ENCODE peak calls at places on chromosome X, in six cellular contexts. One of them, this sample, is unnamed.

GRCh38 chrX:26070882-26071281 is 67.3 kb upstream of the MAGEB18 start:
- DNase-seq in mammary epithelial cell: no peak
- DNase-seq in GM23248: no peak
- DNase-seq in endothelial cell of umbilical vein: no peak
- DNase-seq in neural progenitor cell: peak; percentile 3
- DNase-seq in PC-3: no peak
- DNase-seq in this sample: no peak

GRCh38 chrX:39957816-39958561 is 139.8 kb downstream of the BCOR start:
- DNase-seq in mammary epithelial cell: no peak
- DNase-seq in GM23248: peak; percentile 82
- DNase-seq in endothelial cell of umbilical vein: no peak
- DNase-seq in neural progenitor cell: no peak
- DNase-seq in PC-3: no peak
- DNase-seq in this sample: no peak

GRCh38 chrX:115894087-115894486 is 276.5 kb upstream of the AGTR2 start:
- DNase-seq in mammary epithelial cell: peak; percentile 35
- DNase-seq in GM23248: no peak
- DNase-seq in endothelial cell of umbilical vein: no peak
- DNase-seq in neural progenitor cell: peak; percentile 13
- DNase-seq in PC-3: peak; percentile 65
- DNase-seq in this sample: no peak

GRCh38 chrX:32195611-32196010 is 1015.7 kb downstream of the DMD start:
- DNase-seq in mammary epithelial cell: no peak
- DNase-seq in GM23248: no peak
- DNase-seq in endothelial cell of umbilical vein: no peak
- DNase-seq in neural progenitor cell: no peak
- DNase-seq in PC-3: no peak
- DNase-seq in this sample: no peak

GRCh38 chrX:10240918-10241317 is 84.1 kb downstream of the CLCN4 start:
- DNase-seq in mammary epithelial cell: peak; percentile 76
- DNase-seq in GM23248: peak; percentile 81
- DNase-seq in endothelial cell of umbilical vein: no peak
- DNase-seq in neural progenitor cell: no peak
- DNase-seq in PC-3: peak; percentile 18
- DNase-seq in this sample: no peak

GRCh38 chrX:39144965-39145364 is 343.7 kb downstream of the MID1IP1 start:
- DNase-seq in mammary epithelial cell: no peak
- DNase-seq in GM23248: peak; percentile 21
- DNase-seq in endothelial cell of umbilical vein: no peak
- DNase-seq in neural progenitor cell: no peak
- DNase-seq in PC-3: no peak
- DNase-seq in this sample: no peak

GRCh38 chrX:40272786-40273185 is 175.0 kb upstream of the BCOR start:
- DNase-seq in mammary epithelial cell: no peak
- DNase-seq in GM23248: no peak
- DNase-seq in endothelial cell of umbilical vein: no peak
- DNase-seq in neural progenitor cell: no peak
- DNase-seq in PC-3: no peak
- DNase-seq in this sample: no peak

GRCh38 chrX:118726887-118727685 is at the start of gene IL13RA1:
- DNase-seq in mammary epithelial cell: peak; percentile 84
- DNase-seq in GM23248: peak; percentile 91
- DNase-seq in endothelial cell of umbilical vein: peak; percentile 86
- DNase-seq in neural progenitor cell: peak; percentile 96
- DNase-seq in PC-3: peak; percentile 92
- DNase-seq in this sample: peak; percentile 11

GRCh38 chrX:130118396-130118795 is 8.1 kb upstream of the ELF4 start:
- DNase-seq in mammary epithelial cell: peak; percentile 60
- DNase-seq in GM23248: peak; percentile 70
- DNase-seq in endothelial cell of umbilical vein: peak; percentile 88
- DNase-seq in neural progenitor cell: no peak
- DNase-seq in PC-3: peak; percentile 77
- DNase-seq in this sample: no peak

GRCh38 chrX:44306336-44306735 is 37.1 kb downstream of the EFHC2 start:
- DNase-seq in mammary epithelial cell: peak; percentile 20
- DNase-seq in GM23248: no peak
- DNase-seq in endothelial cell of umbilical vein: no peak
- DNase-seq in neural progenitor cell: no peak
- DNase-seq in PC-3: peak; percentile 95
- DNase-seq in this sample: peak; percentile 38

GRCh38 chrX:151081016-151081415 is 95.4 kb upstream of the GPR50 start:
- DNase-seq in mammary epithelial cell: no peak
- DNase-seq in GM23248: no peak
- DNase-seq in endothelial cell of umbilical vein: no peak
- DNase-seq in neural progenitor cell: no peak
- DNase-seq in PC-3: no peak
- DNase-seq in this sample: no peak

GRCh38 chrX:47579537-47579936 is 2.7 kb upstream of the TIMP1 start:
- DNase-seq in mammary epithelial cell: no peak
- DNase-seq in GM23248: peak; percentile 86
- DNase-seq in endothelial cell of umbilical vein: peak; percentile 56
- DNase-seq in neural progenitor cell: no peak
- DNase-seq in PC-3: peak; percentile 75
- DNase-seq in this sample: no peak

GRCh38 chrX:132664273-132664672 is 175.4 kb upstream of the MBNL3 start:
- DNase-seq in mammary epithelial cell: no peak
- DNase-seq in GM23248: no peak
- DNase-seq in endothelial cell of umbilical vein: no peak
- DNase-seq in neural progenitor cell: no peak
- DNase-seq in PC-3: no peak
- DNase-seq in this sample: no peak

GRCh38 chrX:64398088-64398487 is 2.8 kb upstream of the MTMR8 start:
- DNase-seq in mammary epithelial cell: no peak
- DNase-seq in GM23248: no peak
- DNase-seq in endothelial cell of umbilical vein: no peak
- DNase-seq in neural progenitor cell: no peak
- DNase-seq in PC-3: no peak
- DNase-seq in this sample: no peak

GRCh38 chrX:16125520-16126149 is 2.3 kb downstream of the GRPR start:
- DNase-seq in mammary epithelial cell: no peak
- DNase-seq in GM23248: no peak
- DNase-seq in endothelial cell of umbilical vein: no peak
- DNase-seq in neural progenitor cell: no peak
- DNase-seq in PC-3: peak; percentile 49
- DNase-seq in this sample: no peak

GRCh38 chrX:12791253-12792228 is at the start of gene PRPS2:
- DNase-seq in mammary epithelial cell: peak; percentile 32
- DNase-seq in GM23248: peak; percentile 56
- DNase-seq in endothelial cell of umbilical vein: peak; percentile 50
- DNase-seq in neural progenitor cell: peak; percentile 80
- DNase-seq in PC-3: peak; percentile 51
- DNase-seq in this sample: no peak
- H2AFZ ChIP-seq in mammary epithelial cell: peak within 1 kb of the TSS; percentile 94
- H2AFZ ChIP-seq in GM23248: peak within 1 kb of the TSS; percentile 94
- H2AFZ ChIP-seq in endothelial cell of umbilical vein: peak within 1 kb of the TSS; percentile 83
- H2AFZ ChIP-seq in neural progenitor cell: peak within 1 kb of the TSS; percentile 92
- H2AFZ ChIP-seq in PC-3: peak within 1 kb of the TSS; percentile 99
- H2AFZ ChIP-seq in this sample: peak within 1 kb of the TSS; percentile 74

GRCh38 chrX:114583646-114584433 is at the start of gene HTR2C:
- DNase-seq in mammary epithelial cell: no peak
- DNase-seq in GM23248: no peak
- DNase-seq in endothelial cell of umbilical vein: no peak
- DNase-seq in neural progenitor cell: peak; percentile 45
- DNase-seq in PC-3: no peak
- DNase-seq in this sample: no peak

GRCh38 chrX:114580336-114580735 is 3.5 kb upstream of the HTR2C start:
- DNase-seq in mammary epithelial cell: no peak
- DNase-seq in GM23248: no peak
- DNase-seq in endothelial cell of umbilical vein: no peak
- DNase-seq in neural progenitor cell: peak; percentile 47
- DNase-seq in PC-3: peak; percentile 12
- DNase-seq in this sample: no peak

GRCh38 chrX:114582264-114582632 is 1.6 kb upstream of the HTR2C start:
- DNase-seq in mammary epithelial cell: no peak
- DNase-seq in GM23248: no peak
- DNase-seq in endothelial cell of umbilical vein: no peak
- DNase-seq in neural progenitor cell: peak; percentile 7
- DNase-seq in PC-3: no peak
- DNase-seq in this sample: no peak

GRCh38 chrX:114582698-114583395 is 1.0 kb upstream of the HTR2C start:
- DNase-seq in mammary epithelial cell: no peak
- DNase-seq in GM23248: no peak
- DNase-seq in endothelial cell of umbilical vein: no peak
- DNase-seq in neural progenitor cell: peak; percentile 58
- DNase-seq in PC-3: no peak
- DNase-seq in this sample: no peak

GRCh38 chrX:114581528-114582263 is 2.2 kb upstream of the HTR2C start:
- DNase-seq in mammary epithelial cell: no peak
- DNase-seq in GM23248: peak; percentile 24
- DNase-seq in endothelial cell of umbilical vein: no peak
- DNase-seq in neural progenitor cell: peak; percentile 84
- DNase-seq in PC-3: no peak
- DNase-seq in this sample: no peak
- TF ChIP-seq EZH2 in mammary epithelial cell: peak; percentile 55
- TF ChIP-seq EZH2 in GM23248: no peak
- TF ChIP-seq EZH2 in endothelial cell of umbilical vein: peak; percentile 34
- TF ChIP-seq EZH2 in neural progenitor cell: peak; percentile 83
- TF ChIP-seq EZH2 in PC-3: no peak
- TF ChIP-seq EZH2 in this sample: peak; percentile 79

GRCh38 chrX:68989456-68989855 is 160.6 kb downstream of the EFNB1 start:
- DNase-seq in mammary epithelial cell: no peak
- DNase-seq in GM23248: no peak
- DNase-seq in endothelial cell of umbilical vein: no peak
- DNase-seq in neural progenitor cell: no peak
- DNase-seq in PC-3: no peak
- DNase-seq in this sample: no peak

GRCh38 chrX:68991691-68992345 is 163.0 kb downstream of the EFNB1 start:
- DNase-seq in mammary epithelial cell: no peak
- DNase-seq in GM23248: no peak
- DNase-seq in endothelial cell of umbilical vein: no peak
- DNase-seq in neural progenitor cell: no peak
- DNase-seq in PC-3: no peak
- DNase-seq in this sample: no peak

GRCh38 chrX:68988865-68989264 is 160.0 kb downstream of the EFNB1 start:
- DNase-seq in mammary epithelial cell: no peak
- DNase-seq in GM23248: no peak
- DNase-seq in endothelial cell of umbilical vein: no peak
- DNase-seq in neural progenitor cell: no peak
- DNase-seq in PC-3: no peak
- DNase-seq in this sample: no peak

GRCh38 chrX:68990948-68991347 is 162.1 kb downstream of the EFNB1 start:
- DNase-seq in mammary epithelial cell: no peak
- DNase-seq in GM23248: no peak
- DNase-seq in endothelial cell of umbilical vein: no peak
- DNase-seq in neural progenitor cell: no peak
- DNase-seq in PC-3: no peak
- DNase-seq in this sample: no peak

GRCh38 chrX:68989865-68990606 is 161.2 kb downstream of the EFNB1 start:
- DNase-seq in mammary epithelial cell: no peak
- DNase-seq in GM23248: peak; percentile 43
- DNase-seq in endothelial cell of umbilical vein: peak; percentile 44
- DNase-seq in neural progenitor cell: peak; percentile 79
- DNase-seq in PC-3: no peak
- DNase-seq in this sample: no peak
- H2AFZ ChIP-seq in mammary epithelial cell: no peak overlapping the region
- H2AFZ ChIP-seq in GM23248: no peak overlapping the region
- H2AFZ ChIP-seq in endothelial cell of umbilical vein: no peak overlapping the region
- H2AFZ ChIP-seq in neural progenitor cell: no peak overlapping the region
- H2AFZ ChIP-seq in PC-3: no peak overlapping the region
- H2AFZ ChIP-seq in this sample: no peak overlapping the region

DNA sequence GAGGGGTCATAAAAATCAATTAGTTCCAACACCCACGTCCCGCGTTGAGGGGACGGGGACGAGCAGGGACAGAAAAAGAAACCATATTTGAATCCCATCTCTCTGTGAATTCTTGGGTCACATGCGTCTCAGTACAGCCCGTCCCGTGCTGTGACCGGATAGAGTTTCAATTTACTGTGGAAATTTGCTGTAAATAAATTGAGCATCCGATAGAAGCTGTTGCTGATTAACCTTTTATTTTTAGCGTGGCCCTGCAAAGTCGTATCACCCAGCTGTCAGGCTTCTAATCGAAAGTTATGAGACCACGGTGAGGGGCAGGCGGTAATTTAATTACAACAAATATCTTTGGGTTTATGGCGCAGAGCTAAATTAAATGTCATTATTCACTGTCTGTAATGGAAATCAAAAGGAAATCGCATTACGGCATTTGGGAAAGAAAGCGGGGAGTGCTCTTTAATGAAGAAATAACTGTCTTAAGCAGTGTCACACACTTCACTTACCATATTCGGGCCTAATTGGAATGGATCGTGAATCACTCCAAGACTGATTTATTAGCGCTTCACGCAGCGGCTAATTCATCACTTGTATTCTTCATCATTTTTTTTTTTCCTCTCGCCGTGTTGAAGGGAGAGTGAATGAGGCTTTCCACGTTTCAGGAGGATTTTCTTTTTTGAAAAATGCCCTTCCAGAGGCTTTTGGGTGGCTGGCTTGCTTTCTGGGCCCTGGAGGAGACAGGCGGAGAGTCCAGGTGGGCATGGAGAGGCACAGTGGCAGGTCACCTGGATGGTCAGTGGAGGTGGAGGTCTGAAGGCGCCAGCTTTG is 7.3 kb downstream of the SHOX start:
- DNase-seq in mammary epithelial cell: no peak
- DNase-seq in GM23248: no peak
- DNase-seq in endothelial cell of umbilical vein: no peak
- DNase-seq in neural progenitor cell: peak; percentile 23
- DNase-seq in PC-3: no peak
- DNase-seq in this sample: no peak
- TF ChIP-seq EZH2 in mammary epithelial cell: no peak
- TF ChIP-seq EZH2 in GM23248: no peak
- TF ChIP-seq EZH2 in endothelial cell of umbilical vein: no peak
- TF ChIP-seq EZH2 in neural progenitor cell: peak; percentile 97
- TF ChIP-seq EZH2 in PC-3: peak; percentile 48
- TF ChIP-seq EZH2 in this sample: peak; percentile 63

This sample was measured in keratinocyte.